ENCODE peak calls at places on chromosomes 5 and 9, in four cellular contexts. I, Y, K and U are unnamed samples.
A peak's percentile ranks its signal among the peaks of the same experiment; 100 is the strongest.

GRCh38 chr5:137563301-137563645 is 64.1 kb upstream of the SPOCK1 start:
- DNase-seq in I (no peak), Y (no peak), K (no peak), U (no peak)

GRCh38 chr9:114385412-114386181 is 2.2 kb downstream of the AKNA start:
- DNase-seq in I (peak; percentile 80), K (peak; percentile 85), Y (peak; percentile 97), U (peak; percentile 35)

GRCh38 chr5:179936976-179937681 is 29.4 kb upstream of the TBC1D9B start:
- DNase-seq in Y (no peak), I (no peak), K (no peak), U (no peak)

GRCh38 chr5:163079618-163080017 is 357.8 kb upstream of the CCNG1 start:
- DNase-seq in K (no peak), Y (no peak), I (no peak), U (no peak)

GRCh38 chr5:9324348-9325056 is 221.4 kb downstream of the SEMA5A start:
- DNase-seq in K (no peak), I (peak; percentile 58), Y (no peak), U (no peak)

GRCh38 chr5:172548981-172549707 is 91.9 kb upstream of the NEURL1B start:
- DNase-seq in Y (no peak), I (no peak), K (no peak), U (no peak)

GRCh38 chr5:82004511-82004910 is 32.7 kb downstream of the ATG10 start:
- DNase-seq in I (peak; percentile 16), Y (no peak), K (no peak), U (no peak)

GRCh38 chr9:122381206-122381950 is 10.6 kb downstream of the PTGS1 start:
- DNase-seq in K (no peak), Y (no peak), I (no peak), U (no peak)

GRCh38 chr5:55033568-55033967 is 9.5 kb downstream of the GZMK start:
- DNase-seq in I (no peak), K (no peak), Y (no peak), U (no peak)

GRCh38 chr5:78896128-78896527 is 89.0 kb downstream of the ARSB start:
- DNase-seq in I (peak; percentile 65), K (no peak), Y (no peak), U (no peak)

GRCh38 chr5:38697013-38697412 is 140.6 kb upstream of the LIFR start:
- DNase-seq in I (peak; percentile 73), Y (no peak), K (no peak), U (no peak)

GRCh38 chr9:135741276-135742219 is 39.6 kb downstream of the KCNT1 start:
- DNase-seq in K (no peak), Y (no peak), I (no peak), U (no peak)

GRCh38 chr5:40150896-40151295 is 528.8 kb upstream of the PTGER4 start:
- DNase-seq in I (no peak), Y (no peak), K (no peak), U (no peak)

GRCh38 chr9:72997387-72997995 is 44.6 kb upstream of the ALDH1A1 start:
- DNase-seq in I (no peak), Y (no peak), K (peak; percentile 33), U (no peak)

GRCh38 chr5:158140120-158140778 is 281.3 kb upstream of the CLINT1 start:
- DNase-seq in I (peak; percentile 33), Y (no peak), K (no peak), U (peak; percentile 45)

GRCh38 chr5:82760856-82761255 is 316.3 kb downstream of the TMEM167A start:
- DNase-seq in I (no peak), Y (no peak), K (no peak), U (no peak)

GRCh38 chr5:102823441-102823874 is 68.4 kb downstream of the PAM start:
- DNase-seq in Y (no peak), K (no peak), I (peak; percentile 47), U (no peak)

GRCh38 chr9:98818764-98819163 is 11.3 kb downstream of the GALNT12 start:
- DNase-seq in I (no peak), Y (no peak), K (no peak), U (no peak)

GRCh38 chr9:135655317-135656003 is 7.6 kb upstream of the LCN9 start:
- DNase-seq in I (no peak), K (no peak), Y (no peak), U (no peak)

GRCh38 chr9:100088202-100088601 is 10.6 kb downstream of the ERP44 start:
- DNase-seq in I (no peak), Y (no peak), K (no peak), U (no peak)

GRCh38 chr5:60102961-60103683 is 209.6 kb upstream of the PDE4D start:
- DNase-seq in Y (no peak), K (no peak), I (no peak), U (no peak)

GRCh38 chr5:59180515-59180914 is 597.6 kb downstream of the RAB3C start:
- DNase-seq in K (no peak), Y (no peak), I (no peak), U (no peak)

GRCh38 chr5:38944282-38944681 is 98.5 kb downstream of the OSMR start:
- DNase-seq in Y (no peak), K (no peak), I (no peak), U (no peak)

GRCh38 chr9:110130211-110130610 is 77.7 kb downstream of the C9orf152 start:
- DNase-seq in K (no peak), I (no peak), Y (no peak), U (no peak)
- H3K27me3 ChIP-seq in K (no peaks in the 10 kb centered on the region), I (no peaks in the 10 kb centered on the region), Y (no peaks in the 10 kb centered on the region), U (no peaks in the 10 kb centered on the region)

GRCh38 chr9:137273616-137274320 is 3.8 kb upstream of the TOR4A start:
- DNase-seq in I (no peak), Y (no peak), K (peak; percentile 55), U (no peak)
- H3K27ac ChIP-seq in I (peak overlapping the region; percentile 13), Y (no peak overlapping the region), K (peak overlapping the region; percentile 72), U (no peak overlapping the region)

GRCh38 chr9:5561828-5562488 is 51.6 kb downstream of the PDCD1LG2 start:
- DNase-seq in K (no peak), I (no peak), Y (no peak), U (no peak)

GRCh38 chr9:5559659-5560058 is 49.3 kb downstream of the PDCD1LG2 start:
- DNase-seq in Y (no peak), I (no peak), K (no peak), U (no peak)

GRCh38 chr9:5562806-5563416 is 52.6 kb downstream of the PDCD1LG2 start:
- DNase-seq in I (no peak), K (no peak), Y (no peak), U (no peak)

GRCh38 chr9:5557606-5558587 is 47.6 kb downstream of the PDCD1LG2 start:
- DNase-seq in I (peak; percentile 96), K (peak; percentile 63), Y (peak; percentile 83), U (no peak)

GRCh38 chr9:5560439-5560838 is 50.1 kb downstream of the PDCD1LG2 start:
- DNase-seq in I (no peak), Y (no peak), K (no peak), U (no peak)
- H3K36me3 ChIP-seq in I (no peaks in the 10 kb centered on the region), Y (no peaks in the 10 kb centered on the region), K (no peaks in the 10 kb centered on the region), U (no peaks in the 10 kb centered on the region)

GRCh38 chr5:129902806-129903205 is 1.5 kb upstream of the CHSY3 start:
- DNase-seq in Y (no peak), I (no peak), K (no peak), U (no peak)

GRCh38 chr5:129904667-129905466 is 602 bp downstream of the CHSY3 start:
- DNase-seq in K (peak; percentile 44), Y (no peak), I (peak; percentile 16), U (no peak)

GRCh38 chr5:129905467-129906176 is 1.4 kb downstream of the CHSY3 start:
- DNase-seq in K (peak; percentile 46), Y (no peak), I (peak; percentile 24), U (no peak)

GRCh38 chr5:129904102-129904666 is at the start of gene CHSY3:
- DNase-seq in I (peak; percentile 92), K (peak; percentile 89), Y (peak; percentile 41), U (peak; percentile 68)

DNA sequence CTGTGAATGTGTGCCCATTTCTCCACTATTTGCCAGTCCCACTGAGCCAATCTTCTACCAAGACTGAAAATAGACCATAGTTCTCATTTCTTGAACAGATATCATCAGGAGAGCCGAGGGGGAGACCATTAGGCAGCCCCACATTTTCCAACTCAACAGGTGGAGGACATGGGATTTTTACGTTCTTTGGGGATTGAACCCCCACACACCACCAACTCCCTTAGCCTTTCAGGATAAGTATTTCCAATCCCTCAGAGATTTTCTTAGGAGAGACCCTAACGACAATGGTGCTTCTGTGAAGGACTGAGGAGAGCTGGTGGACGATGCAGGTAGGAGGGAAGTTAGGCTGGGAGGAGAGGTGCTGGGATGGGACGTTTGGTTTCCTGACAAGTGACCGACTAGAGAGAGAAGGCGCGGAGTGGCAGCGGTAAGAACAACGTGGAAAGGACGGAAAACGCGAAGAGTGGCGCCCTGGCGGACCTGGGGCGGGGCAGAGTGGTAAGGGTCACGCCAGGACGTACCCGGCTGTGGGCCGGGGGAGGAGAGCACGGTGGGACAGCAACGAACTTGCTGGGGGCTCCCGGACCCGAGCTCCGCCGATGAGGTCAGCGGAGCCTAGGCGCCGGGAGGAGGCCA is 681 bp upstream of the CHSY3 start:
- DNase-seq in Y (no peak), K (no peak), I (no peak), U (peak; percentile 6)
- H3K27me3 ChIP-seq in Y (peaks cover 15% of the 10 kb centered on the region), K (peaks cover 17% of the 10 kb centered on the region), I (peaks cover 43% of the 10 kb centered on the region), U (no peaks in the 10 kb centered on the region)

DNA sequence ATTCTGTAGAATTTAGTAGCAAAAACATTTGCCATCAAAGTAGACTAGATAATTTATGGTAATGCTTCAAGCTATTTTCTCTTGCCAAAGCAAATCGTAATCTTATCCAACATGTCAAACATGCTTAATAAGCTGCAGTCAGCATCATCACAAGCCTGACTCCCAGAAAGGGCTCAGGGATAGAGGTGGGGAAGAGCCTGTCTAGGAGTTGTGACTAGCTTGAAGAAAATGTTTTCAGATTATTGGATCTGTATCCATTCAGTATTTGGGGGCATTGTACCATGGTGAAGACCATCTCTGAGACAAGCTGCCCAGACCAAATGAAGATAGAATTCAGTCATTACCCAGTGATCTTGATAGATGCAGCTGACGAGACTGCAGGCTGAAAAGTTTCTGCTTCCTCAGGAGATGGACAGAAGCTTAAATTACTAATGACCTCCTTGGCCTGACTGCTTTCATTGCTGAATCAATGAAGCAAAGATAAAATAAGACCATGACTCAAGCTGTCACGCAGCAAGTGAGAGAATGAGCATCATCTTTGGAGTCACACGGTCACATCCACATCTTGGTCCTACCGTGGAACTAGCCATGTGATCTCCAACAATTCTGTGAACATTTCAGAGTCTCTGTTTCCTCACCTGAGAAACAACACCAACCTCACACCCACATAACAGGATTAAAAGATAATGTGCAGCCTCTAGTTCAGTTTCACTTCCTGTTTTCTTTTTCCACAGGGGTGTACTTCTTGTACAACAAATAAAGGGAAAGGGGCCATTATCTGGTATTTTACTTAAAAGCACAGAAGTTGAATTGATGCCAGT is 9.4 kb downstream of the ERAP2 start:
- DNase-seq in Y (peak; percentile 76), K (no peak), I (no peak), U (no peak)
- H3K27ac ChIP-seq in Y (peak overlapping the region; percentile 75), K (no peak overlapping the region), I (no peak overlapping the region), U (no peak overlapping the region)